ENCODE peak calls at places on chromosomes 3 and 15, in ten cellular contexts. T is cerebellum; O is activated naive CD4-positive, alpha-beta T cell; V is MM.1S; G is activated CD8-positive, alpha-beta memory T cell treated with anti-CD3 and anti-CD28 coated beads, Interleukin-2, amount 10 ng/mL, durations not matched to agents 7 days and 5 days; S is tibial artery; X is D341Med; A is T follicular helper cell; Q is germinal center; B is colonic mucosa. J is an unnamed sample.
A peak's percentile ranks its signal among the peaks of the same experiment; 100 is the strongest.

GRCh38 chr15:40192942-40193341 is 32.1 kb downstream of the BUB1B start:
- DNase-seq in T (no peak), O (no peak), V (no peak), G (no peak), S (no peak), X (no peak), A (no peak), Q (no peak), B (no peak), J (no peak)

GRCh38 chr15:58475573-58476524 is 44.1 kb downstream of the LIPC start:
- DNase-seq in T (no peak), O (no peak), V (no peak), G (peak; percentile 65), S (no peak), X (no peak), A (no peak), Q (no peak), B (no peak), J (no peak)

GRCh38 chr3:120622870-120623718 is 27.0 kb downstream of the NDUFB4 start:
- DNase-seq in T (no peak), O (no peak), V (peak; percentile 53), G (no peak), S (no peak), X (no peak), A (no peak), Q (no peak), B (peak; percentile 23), J (no peak)

GRCh38 chr15:65937476-65937875 is 68.2 kb downstream of the RAB11A start:
- DNase-seq in T (peak; percentile 45), O (no peak), V (no peak), G (no peak), S (no peak), X (no peak), A (no peak), Q (no peak), B (no peak), J (no peak)

GRCh38 chr3:112779558-112780480 is 66.8 kb downstream of the CD200R1L start:
- DNase-seq in T (no peak), O (no peak), V (no peak), G (no peak), S (no peak), X (no peak), A (no peak), Q (no peak), B (no peak), J (no peak)

GRCh38 chr3:49357466-49358216 is 512 bp downstream of the GPX1 start:
- DNase-seq in T (peak; percentile 21), O (peak; percentile 44), V (no peak), G (peak; percentile 64), S (peak; percentile 83), X (peak; percentile 48), A (peak; percentile 20), Q (peak; percentile 15), B (peak; percentile 47), J (peak; percentile 58)

GRCh38 chr3:194893121-194893979 is 207.7 kb downstream of the FAM43A start:
- DNase-seq in T (no peak), O (no peak), V (no peak), G (no peak), S (no peak), X (no peak), A (no peak), Q (no peak), B (no peak), J (no peak)

GRCh38 chr15:44882499-44882968 is 74.0 kb upstream of the TERB2 start:
- DNase-seq in T (no peak), O (no peak), V (no peak), G (peak; percentile 71), S (no peak), X (no peak), A (no peak), Q (no peak), B (no peak), J (no peak)

GRCh38 chr3:36944641-36945270 is at the start of gene TRANK1:
- DNase-seq in T (peak; percentile 79), O (peak; percentile 73), V (no peak), G (peak; percentile 86), S (peak; percentile 83), X (no peak), A (peak; percentile 72), Q (peak; percentile 89), B (peak; percentile 70), J (peak; percentile 80)

GRCh38 chr3:134663646-134664456 is 13.0 kb upstream of the KY start:
- DNase-seq in T (peak; percentile 71), O (no peak), V (no peak), G (no peak), S (no peak), X (no peak), A (no peak), Q (no peak), B (no peak), J (no peak)

GRCh38 chr15:37015025-37015424 is 85.3 kb downstream of the MEIS2 start:
- DNase-seq in T (no peak), O (no peak), V (no peak), G (no peak), S (no peak), X (no peak), A (no peak), Q (peak; percentile 12), B (no peak), J (no peak)

GRCh38 chr3:169886671-169887070 is 16.9 kb upstream of the LRRC31 start:
- DNase-seq in T (peak; percentile 60), O (no peak), V (no peak), G (no peak), S (peak; percentile 85), X (no peak), A (no peak), Q (no peak), B (peak; percentile 31), J (no peak)

GRCh38 chr15:69679623-69680228 is 227.1 kb downstream of the RPLP1 start:
- DNase-seq in T (no peak), O (no peak), V (no peak), G (peak; percentile 74), S (no peak), X (no peak), A (no peak), Q (no peak), B (no peak), J (no peak)

GRCh38 chr15:68877626-68878025 is 52.7 kb upstream of the SPESP1 start:
- DNase-seq in T (no peak), O (no peak), V (no peak), G (no peak), S (no peak), X (no peak), A (no peak), Q (no peak), B (no peak), J (no peak)

GRCh38 chr15:31405200-31405929 is 78.7 kb downstream of the KLF13 start:
- DNase-seq in T (no peak), O (no peak), V (peak; percentile 16), G (peak; percentile 38), S (no peak), X (no peak), A (no peak), Q (no peak), B (peak; percentile 70), J (no peak)

GRCh38 chr3:29751647-29752263 is 470.9 kb downstream of the RBMS3 start:
- DNase-seq in T (no peak), O (no peak), V (no peak), G (no peak), S (peak; percentile 62), X (no peak), A (no peak), Q (no peak), B (no peak), J (no peak)

GRCh38 chr3:55185380-55185779 is 257.5 kb upstream of the LRTM1 start:
- DNase-seq in T (no peak), O (no peak), V (no peak), G (no peak), S (no peak), X (no peak), A (no peak), Q (no peak), B (no peak), J (no peak)

GRCh38 chr3:24963762-24964625 is 464.1 kb upstream of the RARB start:
- DNase-seq in T (no peak), O (no peak), V (peak; percentile 23), G (no peak), S (no peak), X (peak; percentile 29), A (no peak), Q (no peak), B (no peak), J (no peak)

GRCh38 chr15:60859996-60860494 is 369.1 kb downstream of the RORA start:
- DNase-seq in T (no peak), O (no peak), V (no peak), G (no peak), S (no peak), X (no peak), A (no peak), Q (no peak), B (no peak), J (no peak)

GRCh38 chr15:49467782-49468181 is 44.7 kb downstream of the FGF7 start:
- DNase-seq in T (no peak), O (no peak), V (no peak), G (no peak), S (no peak), X (no peak), A (no peak), Q (no peak), B (no peak), J (no peak)

GRCh38 chr3:129195731-129196256 is 12.1 kb upstream of the CNBP start:
- DNase-seq in T (peak; percentile 86), O (no peak), V (peak; percentile 62), G (no peak), S (peak; percentile 78), X (no peak), A (no peak), Q (no peak), B (no peak), J (no peak)

GRCh38 chr15:92614301-92614700 is 41.3 kb downstream of the FAM174B start:
- DNase-seq in T (no peak), O (no peak), V (no peak), G (no peak), S (no peak), X (no peak), A (no peak), Q (no peak), B (no peak), J (no peak)

GRCh38 chr3:15623535-15624450 is 22.2 kb downstream of the BTD start:
- DNase-seq in T (no peak), O (no peak), V (no peak), G (no peak), S (no peak), X (no peak), A (no peak), Q (no peak), B (no peak), J (no peak)

GRCh38 chr3:72316501-72317279 is 531.6 kb downstream of the SHQ1 start:
- DNase-seq in T (no peak), O (no peak), V (no peak), G (no peak), S (no peak), X (no peak), A (no peak), Q (no peak), B (peak; percentile 46), J (no peak)

GRCh38 chr3:110491413-110491812 is 580.2 kb upstream of the NECTIN3 start:
- DNase-seq in T (no peak), O (no peak), V (no peak), G (no peak), S (no peak), X (no peak), A (no peak), Q (no peak), B (no peak), J (no peak)

GRCh38 chr15:33068007-33068441 is 126.5 kb downstream of the FMN1 start:
- DNase-seq in T (no peak), O (no peak), V (peak; percentile 89), G (no peak), S (peak; percentile 79), X (no peak), A (no peak), Q (peak; percentile 22), B (peak; percentile 91), J (no peak)

GRCh38 chr15:59885832-59886231 is 118.3 kb upstream of the FOXB1 start:
- DNase-seq in T (no peak), O (no peak), V (no peak), G (no peak), S (no peak), X (no peak), A (no peak), Q (no peak), B (no peak), J (no peak)

GRCh38 chr3:177039875-177040274 is 157.4 kb downstream of the TBL1XR1 start:
- DNase-seq in T (no peak), O (no peak), V (peak; percentile 57), G (no peak), S (no peak), X (no peak), A (no peak), Q (no peak), B (no peak), J (no peak)